ENCODE peak calls at places on chromosome 12, in five cellular contexts. E is AG09319, V is H9, A is caudate nucleus, O is endothelial cell. L is an unnamed sample.

GRCh38 chr12:124868252-124868965 is 4.7 kb upstream of the SCARB1 start:
- DNase-seq in E (no peak), V (no peak), A (no peak), O (no peak), L (no peak)

GRCh38 chr12:11653215-11653753 is 3.8 kb downstream of the ETV6 start:
- DNase-seq in E (no peak), V (no peak), A (no peak), O (no peak), L (no peak)

GRCh38 chr12:91774471-91774921 is 371.1 kb downstream of the BTG1 start:
- DNase-seq in E (peak; percentile 7), V (no peak), A (no peak), O (no peak), L (no peak)

GRCh38 chr12:10936495-10936894 is 2.6 kb downstream of the TAS2R14 start:
- DNase-seq in E (no peak), V (no peak), A (no peak), O (no peak), L (no peak)

GRCh38 chr12:23217716-23218115 is 592.7 kb downstream of the ETNK1 start:
- DNase-seq in E (no peak), V (no peak), A (no peak), O (no peak), L (no peak)

GRCh38 chr12:54700301-54700700 is 52.1 kb upstream of the DCD start:
- DNase-seq in E (no peak), V (no peak), A (no peak), O (no peak), L (no peak)

GRCh38 chr12:179131-179884 is 34.6 kb downstream of the SLC6A12 start:
- DNase-seq in E (no peak), V (no peak), A (no peak), O (no peak), L (no peak)

GRCh38 chr12:58341791-58342190 is 400.4 kb downstream of the ATP23 start:
- DNase-seq in E (peak; percentile 68), V (no peak), A (no peak), O (no peak), L (no peak)

GRCh38 chr12:27592548-27592947 is 68.5 kb downstream of the PPFIBP1 start:
- DNase-seq in E (no peak), V (no peak), A (no peak), O (no peak), L (no peak)